ENCODE peak calls at places on chromosomes 4 and X, in four cellular contexts. C is glomerular endothelial cell, F is stromal cell of bone marrow, D is hypothalamus. M is an unnamed sample.

GRCh38 chr4:176357359-176358082 is 37.8 kb downstream of the SPCS3 start:
- DNase-seq in C (no peak), D (no peak), F (no peak), M (no peak)

GRCh38 chr4:121307441-121308327 is 73.1 kb downstream of the QRFPR start:
- DNase-seq in D (no peak), C (no peak), F (peak; percentile 18), M (peak; percentile 6)

GRCh38 chr4:133151681-133152329 is 2.7 kb downstream of the PCDH10 start:
- DNase-seq in F (no peak), C (no peak), D (peak; percentile 62), M (no peak)

GRCh38 chrX:10677490-10677889 is 57.1 kb upstream of the MID1 start:
- DNase-seq in F (peak; percentile 25), D (no peak), C (no peak), M (no peak)

GRCh38 chr4:13541720-13542576 is 2.4 kb downstream of the NKX3-2 start:
- DNase-seq in C (no peak), D (no peak), F (no peak), M (no peak)

GRCh38 chrX:78123190-78123589 is 16.3 kb downstream of the TAF9B start:
- DNase-seq in C (no peak), F (no peak), D (no peak), M (no peak)

GRCh38 chrX:24838624-24839023 is 144.9 kb downstream of the POLA1 start:
- DNase-seq in F (no peak), D (no peak), C (peak; percentile 5), M (no peak)

GRCh38 chr4:133637161-133637560 is 488.1 kb downstream of the PCDH10 start:
- DNase-seq in C (no peak), F (no peak), D (no peak), M (no peak)

GRCh38 chr4:147760695-147761094 is 28.8 kb downstream of the ARHGAP10 start:
- DNase-seq in D (peak; percentile 0), F (no peak), C (no peak), M (no peak)

GRCh38 chrX:39645059-39645895 is 452.5 kb downstream of the BCOR start:
- DNase-seq in D (no peak), F (peak; percentile 83), C (peak; percentile 2), M (no peak)

GRCh38 chr4:62548108-62548524 is 1348.0 kb downstream of the ADGRL3 start:
- DNase-seq in D (no peak), C (no peak), F (no peak), M (no peak)

GRCh38 chr4:25030283-25031076 is at the start of gene LGI2:
- DNase-seq in D (peak; percentile 26), F (no peak), C (no peak), M (no peak)

GRCh38 chr4:8086751-8087445 is 71.7 kb downstream of the ABLIM2 start:
- DNase-seq in F (no peak), C (no peak), D (no peak), M (no peak)

GRCh38 chrX:18617351-18617750 is 54.6 kb downstream of the RS1 start:
- DNase-seq in D (no peak), C (no peak), F (peak; percentile 4), M (peak; percentile 54)

M was measured in HS-5.